ENCODE peak calls at places on chromosomes 5 and 9, in six cellular contexts. X is heart right ventricle, M is RWPE1, I is osteocyte, L is kidney epithelial cell, U is WERI-Rb-1. T is an unnamed sample.

GRCh38 chr5:178762960-178763359 is 32.5 kb upstream of the ZNF354A start:
- DNase-seq in I (no peak), U (no peak), X (no peak), M (no peak), L (no peak), T (no peak)

GRCh38 chr9:117551171-117551570 is 136.3 kb upstream of the ASTN2 start:
- DNase-seq in X (no peak), M (no peak), U (no peak), I (no peak), L (no peak), T (no peak)

GRCh38 chr5:32973646-32974045 is 262.5 kb downstream of the NPR3 start:
- DNase-seq in X (no peak), I (no peak), U (no peak), M (no peak), L (no peak), T (no peak)

GRCh38 chr9:135605238-135605781 is 34.0 kb downstream of the GLT6D1 start:
- DNase-seq in M (no peak), U (no peak), X (no peak), L (no peak), I (peak), T (no peak)

GRCh38 chr5:103101079-103101732 is 18.7 kb downstream of the GIN1 start:
- DNase-seq in L (no peak), M (no peak), I (no peak), X (no peak), U (no peak), T (no peak)

GRCh38 chr5:55307383-55308253 is at the start of the genes DHX29 and MTREX:
- DNase-seq in X (peak), U (peak), I (peak), M (peak), L (peak), T (peak)

GRCh38 chr5:10524376-10525123 is 39.3 kb upstream of the ANKRD33B start:
- DNase-seq in M (no peak), U (peak), L (no peak), I (no peak), X (no peak), T (no peak)

GRCh38 chr9:70677336-70677735 is 262.9 kb upstream of the KLF9 start:
- DNase-seq in M (no peak), I (no peak), L (no peak), U (no peak), X (no peak), T (no peak)

GRCh38 chr9:14173730-14174129 is 140.2 kb downstream of the NFIB start:
- DNase-seq in U (no peak), L (no peak), I (no peak), M (no peak), X (no peak), T (no peak)

GRCh38 chr5:140642718-140643117 is 3.5 kb downstream of the TMCO6 start:
- DNase-seq in M (no peak), L (no peak), U (no peak), X (no peak), I (no peak), T (no peak)

GRCh38 chr5:172637122-172637580 is 3.9 kb upstream of the NEURL1B start:
- DNase-seq in U (no peak), L (no peak), M (peak), X (no peak), I (no peak), T (no peak)

GRCh38 chr9:125959980-125960619 is 212.9 kb downstream of the PBX3 start:
- DNase-seq in L (no peak), X (no peak), I (no peak), M (no peak), U (no peak), T (no peak)

GRCh38 chr5:148416921-148417320 is 33.2 kb downstream of the FBXO38 start:
- DNase-seq in L (no peak), I (no peak), X (no peak), U (no peak), M (no peak), T (no peak)

GRCh38 chr9:136757328-136757727 is 715 bp downstream of the LCN8 start:
- DNase-seq in U (no peak), I (no peak), L (no peak), X (no peak), M (no peak), T (no peak)

GRCh38 chr5:108615216-108615615 is 132.5 kb upstream of the FER start:
- DNase-seq in L (no peak), U (no peak), M (peak), X (no peak), I (no peak), T (no peak)

GRCh38 chr5:179762079-179762780 is 29.6 kb downstream of the MAML1 start:
- DNase-seq in L (no peak), I (no peak), M (no peak), X (no peak), U (no peak), T (no peak)

GRCh38 chr5:147989239-147989638 is 74.5 kb upstream of the SPINK5 start:
- DNase-seq in L (no peak), X (no peak), M (no peak), I (no peak), U (no peak), T (no peak)

GRCh38 chr5:3304346-3304745 is 291.3 kb upstream of the IRX1 start:
- DNase-seq in I (no peak), U (no peak), X (no peak), L (no peak), M (no peak), T (no peak)

GRCh38 chr9:13267743-13268142 is 11.7 kb downstream of the MPDZ start:
- DNase-seq in M (peak), L (peak), U (no peak), X (peak), I (no peak), T (no peak)

GRCh38 chr9:13445123-13445522 is 165.6 kb upstream of the MPDZ start:
- DNase-seq in U (no peak), M (no peak), L (no peak), I (no peak), X (peak), T (no peak)

GRCh38 chr5:177600458-177601018 is 606 bp downstream of the B4GALT7 start:
- DNase-seq in X (no peak), L (no peak), M (no peak), U (no peak), I (no peak), T (no peak)

GRCh38 chr5:80346055-80346454 is 26.3 kb downstream of the SPZ1 start:
- DNase-seq in X (no peak), I (no peak), U (peak), L (no peak), M (peak), T (no peak)

GRCh38 chr9:89721971-89722530 is 117.2 kb downstream of the GADD45G start:
- DNase-seq in L (no peak), U (peak), I (no peak), M (no peak), X (no peak), T (no peak)

GRCh38 chr9:82988488-82988887 is 74.5 kb downstream of the RASEF start:
- DNase-seq in X (no peak), L (no peak), M (no peak), U (no peak), I (no peak), T (no peak)

GRCh38 chr5:84650448-84650847 is 265.8 kb upstream of the EDIL3 start:
- DNase-seq in L (no peak), X (no peak), I (no peak), M (no peak), U (no peak), T (no peak)

GRCh38 chr9:110255064-110255416 is 1.3 kb downstream of the TXN start:
- DNase-seq in X (no peak), L (no peak), M (no peak), I (no peak), U (no peak), T (no peak)

GRCh38 chr9:101375546-101375945 is 9.3 kb downstream of the BAAT start:
- DNase-seq in U (no peak), L (no peak), I (no peak), X (no peak), M (no peak), T (no peak)

GRCh38 chr5:181159286-181160143 is 12.1 kb downstream of the OR2V2 start:
- DNase-seq in M (peak), X (peak), U (peak), L (no peak), I (peak), T (peak)

GRCh38 chr5:151158287-151158661 is 695 bp upstream of the ANXA6 start:
- DNase-seq in M (no peak), X (no peak), U (peak), I (no peak), L (no peak), T (no peak)

GRCh38 chr5:137737349-137738256 is 1.7 kb upstream of the KLHL3 start:
- DNase-seq in U (no peak), L (no peak), X (peak), I (no peak), M (no peak), T (no peak)

GRCh38 chr5:96026334-96027065 is 64.8 kb upstream of the ELL2 start:
- DNase-seq in I (no peak), L (no peak), X (no peak), M (peak), U (no peak), T (no peak)

GRCh38 chr5:151580858-151581257 is 10.3 kb downstream of the FAT2 start:
- DNase-seq in L (no peak), X (no peak), U (no peak), I (no peak), M (no peak), T (no peak)

GRCh38 chr9:120473626-120474025 is 106.3 kb downstream of the CDK5RAP2 start:
- DNase-seq in X (no peak), U (no peak), L (no peak), M (no peak), I (no peak), T (no peak)

GRCh38 chr5:92019376-92019990 is 636.4 kb upstream of the ARRDC3 start:
- DNase-seq in X (no peak), I (no peak), M (peak), L (no peak), U (no peak), T (no peak)

GRCh38 chr5:94184870-94185269 is 433.5 kb downstream of the KIAA0825 start:
- DNase-seq in I (no peak), M (no peak), L (no peak), U (no peak), X (no peak), T (no peak)

GRCh38 chr5:57839025-57839424 is 356.4 kb upstream of the ACTBL2 start:
- DNase-seq in I (no peak), M (peak), X (no peak), U (no peak), L (no peak), T (no peak)

GRCh38 chr9:81682797-81683196 is 6.5 kb downstream of the TLE1 start:
- DNase-seq in I (no peak), M (no peak), X (no peak), L (no peak), U (no peak), T (no peak)

GRCh38 chr5:152221721-152222629 is 183.1 kb downstream of the NMUR2 start:
- DNase-seq in X (no peak), U (no peak), M (no peak), I (no peak), L (no peak), T (no peak)

GRCh38 chr5:77915346-77915745 is 139.2 kb upstream of the TBCA start:
- DNase-seq in I (no peak), X (no peak), M (no peak), U (no peak), L (no peak), T (no peak)

DNA sequence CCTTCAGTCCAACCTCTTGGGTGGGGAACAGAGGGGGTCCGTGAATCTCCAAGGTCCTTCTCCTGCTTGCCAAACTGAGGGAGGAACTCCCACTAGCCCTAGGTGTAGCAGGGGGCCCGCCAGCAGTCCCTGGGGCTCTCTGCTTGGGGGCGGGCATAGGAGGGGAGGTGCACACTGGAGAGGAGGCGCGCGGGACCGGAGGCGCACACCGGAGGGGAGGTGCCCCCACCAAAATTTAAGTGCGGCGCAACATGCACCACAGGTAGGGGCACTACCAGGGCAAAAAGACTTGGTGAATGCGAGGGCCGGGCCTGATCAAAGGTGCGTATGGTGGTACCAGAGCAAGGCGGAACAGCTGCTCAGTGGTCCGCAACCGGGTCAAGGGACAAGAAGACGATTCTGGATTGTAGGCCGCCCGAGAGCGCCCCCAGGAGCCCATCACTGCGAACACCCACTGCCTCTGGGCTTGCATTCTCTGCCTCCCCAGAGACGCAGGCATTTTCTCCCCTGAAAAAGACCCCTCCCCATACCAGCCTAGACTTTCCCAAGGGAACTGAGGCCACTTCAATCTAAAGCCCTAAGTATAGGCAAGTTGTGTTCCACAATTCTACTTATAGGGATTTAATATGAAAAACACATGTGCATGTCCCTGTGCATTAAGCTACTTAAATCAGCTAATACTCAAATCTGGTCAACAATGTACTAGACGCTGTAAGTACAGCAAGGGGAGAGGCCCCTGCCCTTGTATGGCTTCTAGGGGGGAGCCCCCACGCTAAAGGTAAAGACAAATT is 50.6 kb downstream of the TGFBI start:
- DNase-seq in X (no peak), L (no peak), U (peak), M (no peak), I (no peak), T (no peak)
- TF ChIP-seq CTCF in X (no peak), L (peak), U (peak), M (no peak), I (no peak), T (no peak)

GRCh38 chr5:165573445-165573844 is 2068.0 kb downstream of the MAT2B start:
- DNase-seq in L (no peak), M (peak), X (no peak), I (no peak), U (no peak), T (no peak)
- TF ChIP-seq CTCF in L (no peak), M (no peak), X (no peak), I (no peak), U (no peak), T (no peak)

GRCh38 chr5:157540707-157541451 is 34.7 kb downstream of the ADAM19 start:
- DNase-seq in I (no peak), X (peak), M (no peak), U (no peak), L (no peak), T (no peak)
- TF ChIP-seq CTCF in I (no peak), X (no peak), M (no peak), U (no peak), L (no peak), T (no peak)

GRCh38 chr5:157578079-157578780 is 2.7 kb upstream of the ADAM19 start:
- DNase-seq in L (no peak), M (no peak), I (no peak), U (no peak), X (no peak), T (no peak)
- TF ChIP-seq CTCF in L (no peak), M (no peak), I (no peak), U (no peak), X (no peak), T (no peak)

GRCh38 chr5:149759986-149760699 is 30.0 kb downstream of the PPARGC1B start:
- DNase-seq in U (no peak), X (no peak), I (no peak), L (no peak), M (no peak), T (no peak)
- TF ChIP-seq CTCF in U (no peak), X (peak), I (peak), L (peak), M (no peak), T (no peak)

GRCh38 chr9:93895535-93895934 is 59.6 kb downstream of the BARX1 start:
- DNase-seq in U (no peak), I (no peak), X (no peak), L (no peak), M (no peak), T (no peak)

GRCh38 chr9:93894691-93895079 is 60.5 kb downstream of the BARX1 start:
- DNase-seq in U (peak), X (no peak), I (no peak), M (no peak), L (no peak), T (no peak)

GRCh38 chr9:93893194-93893593 is 62.0 kb downstream of the BARX1 start:
- DNase-seq in M (no peak), U (no peak), I (no peak), L (no peak), X (no peak), T (no peak)

GRCh38 chr9:93892748-93893147 is 62.4 kb downstream of the BARX1 start:
- DNase-seq in M (no peak), X (no peak), I (no peak), L (no peak), U (no peak), T (no peak)

DNA sequence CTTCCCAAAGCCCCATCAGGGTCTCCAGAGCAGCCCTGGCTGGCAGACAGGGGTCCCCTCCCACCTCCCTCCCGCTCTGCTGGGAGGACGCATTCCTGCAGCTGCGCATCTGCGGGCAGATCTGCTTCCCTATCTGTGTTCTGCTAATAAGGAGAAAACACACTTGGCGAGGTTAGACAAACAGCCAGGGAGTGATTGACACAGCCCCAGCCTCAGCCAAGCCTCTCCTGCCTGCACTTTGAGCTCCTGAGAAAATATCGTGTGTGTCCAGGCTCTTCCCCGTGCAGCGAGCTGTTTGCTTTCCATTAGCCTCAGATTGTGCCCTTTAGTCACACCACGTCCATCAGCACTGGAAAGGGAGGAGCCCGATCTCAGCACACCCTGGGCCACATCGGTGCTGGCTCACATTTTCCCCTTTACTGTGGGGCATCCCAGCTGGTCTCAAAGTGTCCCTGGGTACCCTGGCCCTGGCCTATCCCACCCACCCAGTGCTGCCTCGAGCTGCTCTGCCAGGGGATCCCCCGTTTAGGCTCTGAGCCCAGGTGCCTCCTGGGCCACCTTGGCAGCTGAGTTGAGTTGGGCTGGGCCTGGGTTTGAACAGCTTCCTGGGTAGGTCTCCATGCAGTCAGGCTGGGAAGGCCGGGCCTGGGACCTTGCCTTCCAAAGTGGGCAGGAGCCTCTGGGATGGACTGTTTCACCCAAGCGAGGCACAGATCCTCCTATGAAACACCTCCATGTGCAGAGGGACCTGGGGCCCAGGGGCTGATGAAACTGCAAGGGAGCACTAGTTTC is 61.1 kb downstream of the BARX1 start:
- DNase-seq in X (no peak), I (peak), M (no peak), L (no peak), U (peak), T (no peak)
- TF ChIP-seq CTCF in X (no peak), I (no peak), M (no peak), L (no peak), U (no peak), T (no peak)

GRCh38 chr5:31492824-31493223 is 39.1 kb downstream of the DROSHA start:
- DNase-seq in L (no peak), M (no peak), X (no peak), I (no peak), U (no peak), T (no peak)

GRCh38 chr5:31481531-31481930 is 50.4 kb downstream of the DROSHA start:
- DNase-seq in X (no peak), I (no peak), U (no peak), L (no peak), M (no peak), T (no peak)

GRCh38 chr5:31485376-31486207 is 46.3 kb downstream of the DROSHA start:
- DNase-seq in X (no peak), M (no peak), U (no peak), L (no peak), I (no peak), T (no peak)

GRCh38 chr5:31487510-31487909 is 44.4 kb downstream of the DROSHA start:
- DNase-seq in M (no peak), X (no peak), L (no peak), I (no peak), U (no peak), T (no peak)
- TF ChIP-seq CTCF in M (no peak), X (no peak), L (no peak), I (peak), U (no peak), T (no peak)

T was measured in natural killer cell.